ENCODE peak calls at places on chromosome 20, in ten cellular contexts. T, L, O, U, A, V, F, P, G and B are unnamed samples.
A peak's percentile ranks its signal among the peaks of the same experiment; 100 is the strongest.

GRCh38 chr20:51593584-51593983 is 51.1 kb upstream of the NFATC2 start:
- DNase-seq in A (no peak), P (no peak), U (no peak), G (no peak), F (no peak), V (no peak), L (no peak), O (no peak), T (no peak), B (no peak)

GRCh38 chr20:13099676-13100075 is 90.9 kb downstream of the SPTLC3 start:
- DNase-seq in A (no peak), G (no peak), P (no peak), V (no peak), U (no peak), O (no peak), T (no peak), L (no peak), F (no peak), B (no peak)

GRCh38 chr20:20369353-20370086 is 1.6 kb downstream of the INSM1 start:
- DNase-seq in L (peak; percentile 52), O (no peak), G (no peak), T (peak; percentile 23), V (no peak), U (peak; percentile 81), P (no peak), F (peak; percentile 17), A (no peak), B (peak; percentile 59)

GRCh38 chr20:3164763-3165410 is 5.2 kb upstream of the FASTKD5 start:
- DNase-seq in V (no peak), A (no peak), L (no peak), T (no peak), O (no peak), P (no peak), F (no peak), G (no peak), U (peak; percentile 70), B (no peak)

GRCh38 chr20:23282111-23282510 is 68.5 kb upstream of the NXT1 start:
- DNase-seq in O (no peak), G (no peak), T (no peak), U (no peak), L (no peak), V (no peak), P (no peak), A (no peak), F (no peak), B (no peak)

GRCh38 chr20:9912858-9913434 is 74.1 kb upstream of the PAK5 start:
- DNase-seq in A (no peak), V (peak; percentile 54), G (peak; percentile 26), T (peak; percentile 62), P (peak; percentile 18), L (no peak), F (peak; percentile 58), O (no peak), U (peak; percentile 79), B (no peak)

GRCh38 chr20:3995067-3995748 is 20.1 kb downstream of the RNF24 start:
- DNase-seq in V (no peak), O (no peak), F (no peak), L (no peak), G (peak; percentile 51), T (no peak), P (no peak), A (no peak), U (no peak), B (no peak)

GRCh38 chr20:7520361-7520760 is 419.9 kb downstream of the HAO1 start:
- DNase-seq in G (no peak), F (no peak), A (no peak), U (no peak), L (no peak), P (no peak), O (no peak), V (no peak), T (no peak), B (no peak)

GRCh38 chr20:50029083-50029696 is 46.4 kb downstream of the SNAI1 start:
- DNase-seq in V (no peak), F (no peak), L (no peak), O (no peak), P (no peak), A (no peak), T (no peak), G (no peak), U (no peak), B (peak; percentile 58)

GRCh38 chr20:58693226-58694006 is 816 bp downstream of the NPEPL1 start:
- DNase-seq in A (no peak), O (no peak), F (no peak), L (no peak), P (no peak), U (peak; percentile 20), G (peak; percentile 32), T (no peak), V (no peak), B (peak; percentile 60)